ENCODE peak calls at places on chromosome 13, in five cellular contexts. M is lower leg skin, K is GM04504, D is kidney epithelial cell, J is cardiac muscle cell. H is an unnamed sample.

GRCh38 chr13:78709028-78709427 is 50.1 kb upstream of the OBI1 start:
- DNase-seq in M (no peak), K (no peak), D (no peak), J (no peak), H (peak; percentile 14)

GRCh38 chr13:113115363-113116205 is 7.0 kb upstream of the F10 start:
- DNase-seq in M (no peak), K (no peak), D (no peak), J (no peak), H (no peak)

GRCh38 chr13:95858286-95859075 is 181.5 kb downstream of the DNAJC3 start:
- DNase-seq in M (no peak), K (no peak), D (no peak), J (no peak), H (no peak)

GRCh38 chr13:97257800-97258799 is 36.0 kb downstream of the MBNL2 start:
- DNase-seq in M (peak; percentile 61), K (peak; percentile 58), D (peak; percentile 70), J (no peak), H (peak; percentile 71)

GRCh38 chr13:111850976-111851375 is 216.0 kb upstream of the SOX1 start:
- DNase-seq in M (no peak), K (no peak), D (no peak), J (no peak), H (no peak)

GRCh38 chr13:34967851-34968562 is 25.9 kb downstream of the NBEA start:
- DNase-seq in M (no peak), K (no peak), D (peak; percentile 45), J (no peak), H (no peak)

GRCh38 chr13:114071441-114071840 is 61.0 kb downstream of the RASA3 start:
- DNase-seq in M (no peak), K (no peak), D (no peak), J (no peak), H (no peak)

GRCh38 chr13:50990540-50991506 is 81.2 kb downstream of the RNASEH2B start:
- DNase-seq in M (no peak), K (peak; percentile 53), D (peak; percentile 1), J (peak; percentile 50), H (no peak)

GRCh38 chr13:29587645-29588044 is 7.8 kb downstream of the SLC7A1 start:
- DNase-seq in M (no peak), K (no peak), D (no peak), J (no peak), H (peak; percentile 55)

GRCh38 chr13:110641055-110642015 is 26.0 kb downstream of the NAXD start:
- DNase-seq in M (no peak), K (no peak), D (no peak), J (no peak), H (no peak)

GRCh38 chr13:98223741-98224140 is 46.7 kb upstream of the RNF113B start:
- DNase-seq in M (no peak), K (no peak), D (no peak), J (no peak), H (no peak)

GRCh38 chr13:21557995-21558394 is 46.0 kb downstream of the MICU2 start:
- DNase-seq in M (no peak), K (peak; percentile 8), D (no peak), J (peak; percentile 59), H (peak; percentile 63)

GRCh38 chr13:79837741-79838450 is 356.9 kb downstream of the NDFIP2 start:
- DNase-seq in M (no peak), K (peak; percentile 66), D (peak; percentile 39), J (no peak), H (no peak)

GRCh38 chr13:48930933-48931332 is 44.8 kb upstream of the FNDC3A start:
- DNase-seq in M (no peak), K (no peak), D (no peak), J (no peak), H (no peak)

GRCh38 chr13:57633950-57634828 is 2.6 kb downstream of the PCDH17 start:
- DNase-seq in M (no peak), K (no peak), D (no peak), J (no peak), H (no peak)

GRCh38 chr13:99380921-99381645 is 73.9 kb upstream of the GPR183 start:
- DNase-seq in M (peak; percentile 10), K (no peak), D (no peak), J (no peak), H (no peak)

GRCh38 chr13:19888799-19889198 is 25.4 kb upstream of the ZMYM5 start:
- DNase-seq in M (no peak), K (no peak), D (no peak), J (no peak), H (peak; percentile 42)

GRCh38 chr13:80012281-80012680 is 328.6 kb downstream of the SPRY2 start:
- DNase-seq in M (no peak), K (no peak), D (no peak), J (no peak), H (no peak)

GRCh38 chr13:80753951-80754350 is 413.0 kb upstream of the SPRY2 start:
- DNase-seq in M (no peak), K (no peak), D (no peak), J (no peak), H (no peak)

GRCh38 chr13:24995225-24995804 is 100.6 kb upstream of the PABPC3 start:
- DNase-seq in M (peak; percentile 35), K (peak; percentile 60), D (peak; percentile 65), J (peak; percentile 90), H (peak; percentile 90)

GRCh38 chr13:96958286-96958891 is 35.9 kb downstream of the OXGR1 start:
- DNase-seq in M (no peak), K (peak; percentile 3), D (peak; percentile 9), J (peak; percentile 71), H (peak; percentile 72)

GRCh38 chr13:41501281-41501680 is 43.9 kb downstream of the RGCC start:
- DNase-seq in M (no peak), K (no peak), D (peak; percentile 2), J (no peak), H (no peak)

GRCh38 chr13:40973409-40973808 is 45.7 kb downstream of the ELF1 start:
- DNase-seq in M (no peak), K (no peak), D (no peak), J (no peak), H (no peak)

GRCh38 chr13:74930402-74931165 is 551.4 kb downstream of the TBC1D4 start:
- DNase-seq in M (peak; percentile 17), K (peak; percentile 45), D (peak; percentile 70), J (no peak), H (no peak)

GRCh38 chr13:27635256-27635655 is 13.6 kb downstream of the POLR1D start:
- DNase-seq in M (no peak), K (no peak), D (no peak), J (no peak), H (no peak)

H was measured in SK-MEL-5.